ENCODE peak calls at places on chromosome 9, in four cellular contexts. One of them, this sample, is unnamed.

GRCh38 chr9:81622471-81623245 is 66.7 kb downstream of the TLE1 start:
- DNase-seq in mucosa of descending colon: no peak
- DNase-seq in AG10803: no peak
- DNase-seq in mucosa of gallbladder: no peak
- DNase-seq in this sample: no peak

GRCh38 chr9:134067904-134068741 is at the start of gene BRD3:
- DNase-seq in mucosa of descending colon: peak
- DNase-seq in AG10803: peak
- DNase-seq in mucosa of gallbladder: peak
- DNase-seq in this sample: peak

GRCh38 chr9:114141553-114142548 is 13.5 kb upstream of the COL27A1 start:
- DNase-seq in mucosa of descending colon: no peak
- DNase-seq in AG10803: no peak
- DNase-seq in mucosa of gallbladder: no peak
- DNase-seq in this sample: no peak

GRCh38 chr9:99680191-99680590 is 141.5 kb upstream of the NR4A3 start:
- DNase-seq in mucosa of gallbladder: no peak
- DNase-seq in AG10803: peak
- DNase-seq in mucosa of descending colon: no peak
- DNase-seq in this sample: no peak

GRCh38 chr9:90142580-90142979 is 500.0 kb downstream of the DIRAS2 start:
- DNase-seq in mucosa of descending colon: no peak
- DNase-seq in AG10803: peak
- DNase-seq in mucosa of gallbladder: peak
- DNase-seq in this sample: peak

GRCh38 chr9:108039012-108039411 is 549.4 kb upstream of the KLF4 start:
- DNase-seq in mucosa of descending colon: no peak
- DNase-seq in mucosa of gallbladder: no peak
- DNase-seq in AG10803: no peak
- DNase-seq in this sample: no peak

GRCh38 chr9:106613250-106613737 is 249.7 kb upstream of the ZNF462 start:
- DNase-seq in AG10803: no peak
- DNase-seq in mucosa of gallbladder: no peak
- DNase-seq in mucosa of descending colon: peak
- DNase-seq in this sample: no peak

GRCh38 chr9:77978086-77978781 is 53.4 kb downstream of the GNAQ start:
- DNase-seq in mucosa of gallbladder: no peak
- DNase-seq in mucosa of descending colon: no peak
- DNase-seq in AG10803: no peak
- DNase-seq in this sample: no peak

GRCh38 chr9:77018058-77019009 is 1.1 kb upstream of the FOXB2 start:
- DNase-seq in AG10803: no peak
- DNase-seq in mucosa of descending colon: no peak
- DNase-seq in mucosa of gallbladder: no peak
- DNase-seq in this sample: no peak

GRCh38 chr9:27473135-27473534 is 51.0 kb upstream of the IFNK start:
- DNase-seq in AG10803: peak
- DNase-seq in mucosa of descending colon: peak
- DNase-seq in mucosa of gallbladder: peak
- DNase-seq in this sample: no peak

GRCh38 chr9:113641100-113641885 is 177.8 kb downstream of the RGS3 start:
- DNase-seq in mucosa of descending colon: no peak
- DNase-seq in AG10803: no peak
- DNase-seq in mucosa of gallbladder: no peak
- DNase-seq in this sample: no peak

GRCh38 chr9:38182321-38182720 is 113.3 kb upstream of the SHB start:
- DNase-seq in AG10803: no peak
- DNase-seq in mucosa of descending colon: no peak
- DNase-seq in mucosa of gallbladder: no peak
- DNase-seq in this sample: no peak

GRCh38 chr9:108094676-108094993 is 605.1 kb upstream of the KLF4 start:
- DNase-seq in mucosa of gallbladder: no peak
- DNase-seq in AG10803: no peak
- DNase-seq in mucosa of descending colon: no peak
- DNase-seq in this sample: no peak

GRCh38 chr9:93210324-93210973 is 26.5 kb downstream of the WNK2 start:
- DNase-seq in mucosa of descending colon: peak
- DNase-seq in mucosa of gallbladder: no peak
- DNase-seq in AG10803: no peak
- DNase-seq in this sample: no peak

GRCh38 chr9:113622038-113622437 is 158.5 kb downstream of the RGS3 start:
- DNase-seq in AG10803: no peak
- DNase-seq in mucosa of gallbladder: no peak
- DNase-seq in mucosa of descending colon: no peak
- DNase-seq in this sample: no peak

GRCh38 chr9:15113288-15113687 is 193.7 kb downstream of the TTC39B start:
- DNase-seq in AG10803: no peak
- DNase-seq in mucosa of gallbladder: no peak
- DNase-seq in mucosa of descending colon: no peak
- DNase-seq in this sample: no peak

GRCh38 chr9:114051706-114052105 is 26.4 kb downstream of the AMBP start:
- DNase-seq in AG10803: no peak
- DNase-seq in mucosa of descending colon: no peak
- DNase-seq in mucosa of gallbladder: no peak
- DNase-seq in this sample: peak

This sample was measured in CD8-positive, alpha-beta T cell.